ENCODE peak calls at places on chromosomes 16 and 17, in nine cellular contexts. D is HEK293T; S is stimulated activated CD8-positive, alpha-beta memory T cell treated with anti-CD3 and anti-CD28 coated beads, Interleukin-7, amount 100 ng/mL, for 1 hour; A is EL; I is ELF-1; X is endothelial cell; U is left cardiac atrium; E is lung; O is HTR-8/SVneo. N is an unnamed sample.
A peak's percentile ranks its signal among the peaks of the same experiment; 100 is the strongest.

GRCh38 chr16:66271074-66272060 is 95.1 kb upstream of the CDH5 start:
- DNase-seq in X (no peak), I (no peak), D (no peak), U (no peak), O (no peak), S (no peak), A (peak; percentile 35), E (no peak), N (no peak)

GRCh38 chr17:77322534-77323412 is 182.0 kb downstream of the SEC14L1 start:
- DNase-seq in O (peak; percentile 97), U (peak; percentile 89), X (no peak), A (peak; percentile 99), S (no peak), I (peak; percentile 93), D (peak; percentile 45), E (peak; percentile 75), N (no peak)

GRCh38 chr17:81831563-81831956 is 1.5 kb downstream of the MCRIP1 start:
- DNase-seq in S (no peak), A (no peak), E (no peak), D (no peak), U (no peak), O (no peak), X (no peak), I (no peak), N (peak; percentile 40)

GRCh38 chr17:62664336-62665120 is 37.1 kb downstream of the MRC2 start:
- DNase-seq in U (no peak), I (no peak), A (no peak), O (no peak), E (no peak), S (no peak), D (no peak), X (no peak), N (no peak)

GRCh38 chr17:80424261-80424660 is 9.3 kb downstream of the ENDOV start:
- DNase-seq in D (no peak), S (no peak), E (no peak), U (peak; percentile 14), A (no peak), I (no peak), X (no peak), O (no peak), N (no peak)

GRCh38 chr17:66175892-66176291 is 16.0 kb downstream of the CEP112 start:
- DNase-seq in O (no peak), U (no peak), S (no peak), A (peak; percentile 11), E (no peak), X (no peak), I (no peak), D (no peak), N (no peak)

GRCh38 chr16:30185141-30185682 is 1.8 kb downstream of the CORO1A start:
- DNase-seq in E (no peak), S (no peak), D (no peak), U (peak; percentile 29), A (no peak), O (no peak), I (no peak), X (no peak), N (no peak)

GRCh38 chr16:1678500-1679098 is 520 bp downstream of the JPT2 start:
- DNase-seq in I (peak; percentile 50), E (peak; percentile 38), D (peak; percentile 18), S (peak; percentile 6), X (peak; percentile 34), A (peak; percentile 50), U (peak; percentile 44), O (no peak), N (peak; percentile 63)

GRCh38 chr16:67770371-67770991 is 35.9 kb downstream of the RANBP10 start:
- DNase-seq in E (no peak), S (no peak), U (no peak), D (no peak), X (no peak), I (peak; percentile 12), O (no peak), A (no peak), N (no peak)

GRCh38 chr17:30426292-30426691 is 47.6 kb downstream of the CPD start:
- DNase-seq in E (no peak), O (no peak), I (no peak), D (no peak), X (no peak), S (no peak), A (no peak), U (no peak), N (no peak)

GRCh38 chr17:4607773-4608187 is 23.5 kb downstream of the SMTNL2 start:
- DNase-seq in D (peak; percentile 42), U (peak; percentile 87), X (peak; percentile 3), O (no peak), E (peak; percentile 59), A (peak; percentile 38), I (peak; percentile 28), S (no peak), N (peak; percentile 33)

GRCh38 chr17:44840936-44841335 is 6.7 kb upstream of the HIGD1B start:
- DNase-seq in E (no peak), X (no peak), D (no peak), U (no peak), I (no peak), O (no peak), S (no peak), A (no peak), N (no peak)

GRCh38 chr16:74302341-74302740 is 5.7 kb downstream of the PSMD7 start:
- DNase-seq in X (no peak), E (no peak), U (no peak), I (no peak), O (no peak), S (no peak), A (no peak), D (no peak), N (no peak)

GRCh38 chr17:38749222-38750043 is 1.3 kb upstream of the PCGF2 start:
- DNase-seq in X (peak; percentile 59), O (peak; percentile 84), I (peak; percentile 92), A (peak; percentile 89), E (peak; percentile 87), D (no peak), S (no peak), U (peak; percentile 94), N (peak; percentile 41)

GRCh38 chr16:83574388-83574787 is 233.4 kb upstream of the HSBP1 start:
- DNase-seq in S (no peak), A (peak; percentile 88), O (peak; percentile 51), X (no peak), I (peak; percentile 37), D (no peak), U (no peak), E (no peak), N (no peak)

GRCh38 chr16:51184702-51185433 is 33.8 kb upstream of the SALL1 start:
- DNase-seq in E (no peak), O (no peak), U (no peak), X (no peak), I (no peak), D (no peak), A (no peak), S (no peak), N (no peak)